ENCODE peak calls at places on chromosomes 5 and 9, in eight cellular contexts. One of them, this sample, is unnamed.

GRCh38 chr5:173542964-173543363 is 73.5 kb downstream of the BOD1 start:
- DNase-seq in AG09319: no peak
- DNase-seq in astrocyte: no peak
- DNase-seq in GM12865: no peak
- DNase-seq in endothelial cell: no peak
- DNase-seq in body of pancreas: no peak
- DNase-seq in neural crest cell: no peak
- DNase-seq in choroid plexus epithelial cell: no peak
- DNase-seq in this sample: no peak

GRCh38 chr5:145220491-145220890 is 614.7 kb downstream of the PRELID2 start:
- DNase-seq in AG09319: no peak
- DNase-seq in astrocyte: no peak
- DNase-seq in GM12865: no peak
- DNase-seq in endothelial cell: no peak
- DNase-seq in body of pancreas: no peak
- DNase-seq in neural crest cell: no peak
- DNase-seq in choroid plexus epithelial cell: no peak
- DNase-seq in this sample: no peak

GRCh38 chr5:137605377-137605776 is 106.3 kb upstream of the SPOCK1 start:
- DNase-seq in AG09319: no peak
- DNase-seq in astrocyte: peak; percentile 21
- DNase-seq in GM12865: no peak
- DNase-seq in endothelial cell: no peak
- DNase-seq in body of pancreas: no peak
- DNase-seq in neural crest cell: no peak
- DNase-seq in choroid plexus epithelial cell: peak; percentile 32
- DNase-seq in this sample: no peak

GRCh38 chr5:69092969-69093368 is 845 bp upstream of the SLC30A5 start:
- DNase-seq in AG09319: no peak
- DNase-seq in astrocyte: no peak
- DNase-seq in GM12865: no peak
- DNase-seq in endothelial cell: no peak
- DNase-seq in body of pancreas: no peak
- DNase-seq in neural crest cell: no peak
- DNase-seq in choroid plexus epithelial cell: no peak
- DNase-seq in this sample: no peak

GRCh38 chr9:133101356-133102189 is 19.5 kb downstream of the RALGDS start:
- DNase-seq in AG09319: no peak
- DNase-seq in astrocyte: no peak
- DNase-seq in GM12865: no peak
- DNase-seq in endothelial cell: no peak
- DNase-seq in body of pancreas: no peak
- DNase-seq in neural crest cell: no peak
- DNase-seq in choroid plexus epithelial cell: no peak
- DNase-seq in this sample: no peak

GRCh38 chr5:41747291-41747690 is 122.9 kb downstream of the OXCT1 start:
- DNase-seq in AG09319: no peak
- DNase-seq in astrocyte: peak; percentile 67
- DNase-seq in GM12865: no peak
- DNase-seq in endothelial cell: peak; percentile 4
- DNase-seq in body of pancreas: no peak
- DNase-seq in neural crest cell: no peak
- DNase-seq in choroid plexus epithelial cell: peak; percentile 83
- DNase-seq in this sample: no peak

GRCh38 chr5:135391869-135392255 is 7.2 kb downstream of the MACROH2A1 start:
- DNase-seq in AG09319: no peak
- DNase-seq in astrocyte: no peak
- DNase-seq in GM12865: no peak
- DNase-seq in endothelial cell: no peak
- DNase-seq in body of pancreas: no peak
- DNase-seq in neural crest cell: no peak
- DNase-seq in choroid plexus epithelial cell: no peak
- DNase-seq in this sample: no peak

GRCh38 chr5:138972230-138972629 is 97.1 kb upstream of the LRRTM2 start:
- DNase-seq in AG09319: no peak
- DNase-seq in astrocyte: no peak
- DNase-seq in GM12865: no peak
- DNase-seq in endothelial cell: no peak
- DNase-seq in body of pancreas: no peak
- DNase-seq in neural crest cell: no peak
- DNase-seq in choroid plexus epithelial cell: no peak
- DNase-seq in this sample: no peak

GRCh38 chr5:181076920-181077319 is 36.9 kb downstream of the BTNL9 start:
- DNase-seq in AG09319: no peak
- DNase-seq in astrocyte: no peak
- DNase-seq in GM12865: no peak
- DNase-seq in endothelial cell: no peak
- DNase-seq in body of pancreas: no peak
- DNase-seq in neural crest cell: no peak
- DNase-seq in choroid plexus epithelial cell: no peak
- DNase-seq in this sample: no peak

GRCh38 chr5:156473271-156473935 is 146.4 kb downstream of the SGCD start:
- DNase-seq in AG09319: no peak
- DNase-seq in astrocyte: peak; percentile 23
- DNase-seq in GM12865: no peak
- DNase-seq in endothelial cell: no peak
- DNase-seq in body of pancreas: no peak
- DNase-seq in neural crest cell: no peak
- DNase-seq in choroid plexus epithelial cell: no peak
- DNase-seq in this sample: no peak

GRCh38 chr9:109101202-109101595 is 18.5 kb downstream of the TMEM245 start:
- DNase-seq in AG09319: no peak
- DNase-seq in astrocyte: no peak
- DNase-seq in GM12865: no peak
- DNase-seq in endothelial cell: no peak
- DNase-seq in body of pancreas: no peak
- DNase-seq in neural crest cell: no peak
- DNase-seq in choroid plexus epithelial cell: no peak
- DNase-seq in this sample: no peak
- TF ChIP-seq CTCF in AG09319: no peak
- TF ChIP-seq CTCF in astrocyte: no peak
- TF ChIP-seq CTCF in GM12865: no peak
- TF ChIP-seq CTCF in endothelial cell: no peak
- TF ChIP-seq CTCF in body of pancreas: no peak
- TF ChIP-seq CTCF in neural crest cell: no peak
- TF ChIP-seq CTCF in choroid plexus epithelial cell: no peak
- TF ChIP-seq CTCF in this sample: no peak

DNA sequence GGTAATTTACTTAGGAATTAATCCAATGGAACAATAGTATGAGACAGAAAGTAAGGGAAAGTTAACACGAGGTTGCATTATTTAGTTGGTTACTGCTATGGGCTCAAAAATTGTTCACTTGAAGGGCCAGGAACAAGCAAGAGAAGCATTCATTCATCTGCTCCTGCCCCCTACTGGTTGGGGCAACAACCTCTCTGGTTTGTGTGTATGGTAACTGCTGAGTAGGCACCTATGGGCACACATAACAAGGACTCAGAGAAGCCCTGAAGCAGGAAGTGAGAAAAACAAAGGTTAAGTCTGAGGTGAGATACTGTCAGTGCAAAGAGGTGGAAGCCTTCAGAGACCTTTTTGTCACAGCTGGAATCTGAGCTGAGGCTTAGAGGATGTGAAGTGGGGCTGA is 34.4 kb upstream of the RANBP6 start:
- DNase-seq in AG09319: no peak
- DNase-seq in astrocyte: no peak
- DNase-seq in GM12865: peak; percentile 82
- DNase-seq in endothelial cell: no peak
- DNase-seq in body of pancreas: peak; percentile 40
- DNase-seq in neural crest cell: no peak
- DNase-seq in choroid plexus epithelial cell: peak; percentile 33
- DNase-seq in this sample: no peak
- TF ChIP-seq CTCF in AG09319: peak; percentile 14
- TF ChIP-seq CTCF in astrocyte: peak; percentile 9
- TF ChIP-seq CTCF in GM12865: peak; percentile 58
- TF ChIP-seq CTCF in endothelial cell: peak; percentile 52
- TF ChIP-seq CTCF in body of pancreas: no peak
- TF ChIP-seq CTCF in neural crest cell: peak; percentile 44
- TF ChIP-seq CTCF in choroid plexus epithelial cell: peak; percentile 52
- TF ChIP-seq CTCF in this sample: no peak

GRCh38 chr9:92499701-92500100 is 17.4 kb upstream of the ASPN start:
- DNase-seq in AG09319: no peak
- DNase-seq in astrocyte: no peak
- DNase-seq in GM12865: no peak
- DNase-seq in endothelial cell: no peak
- DNase-seq in body of pancreas: no peak
- DNase-seq in neural crest cell: no peak
- DNase-seq in choroid plexus epithelial cell: no peak
- DNase-seq in this sample: no peak

GRCh38 chr9:92500725-92501124 is 18.4 kb upstream of the ASPN start:
- DNase-seq in AG09319: no peak
- DNase-seq in astrocyte: no peak
- DNase-seq in GM12865: no peak
- DNase-seq in endothelial cell: no peak
- DNase-seq in body of pancreas: no peak
- DNase-seq in neural crest cell: no peak
- DNase-seq in choroid plexus epithelial cell: no peak
- DNase-seq in this sample: no peak

GRCh38 chr9:92504881-92505280 is 22.6 kb upstream of the ASPN start:
- DNase-seq in AG09319: no peak
- DNase-seq in astrocyte: peak; percentile 88
- DNase-seq in GM12865: no peak
- DNase-seq in endothelial cell: no peak
- DNase-seq in body of pancreas: no peak
- DNase-seq in neural crest cell: no peak
- DNase-seq in choroid plexus epithelial cell: peak; percentile 56
- DNase-seq in this sample: no peak

GRCh38 chr9:92506184-92506857 is 24.0 kb upstream of the ASPN start:
- DNase-seq in AG09319: peak; percentile 94
- DNase-seq in astrocyte: peak; percentile 97
- DNase-seq in GM12865: no peak
- DNase-seq in endothelial cell: no peak
- DNase-seq in body of pancreas: no peak
- DNase-seq in neural crest cell: no peak
- DNase-seq in choroid plexus epithelial cell: peak; percentile 88
- DNase-seq in this sample: no peak

GRCh38 chr9:92501671-92502393 is 19.5 kb upstream of the ASPN start:
- DNase-seq in AG09319: peak; percentile 63
- DNase-seq in astrocyte: no peak
- DNase-seq in GM12865: peak; percentile 60
- DNase-seq in endothelial cell: peak; percentile 50
- DNase-seq in body of pancreas: peak; percentile 17
- DNase-seq in neural crest cell: no peak
- DNase-seq in choroid plexus epithelial cell: peak; percentile 55
- DNase-seq in this sample: no peak
- TF ChIP-seq CTCF in AG09319: peak; percentile 44
- TF ChIP-seq CTCF in astrocyte: peak; percentile 26
- TF ChIP-seq CTCF in GM12865: peak; percentile 64
- TF ChIP-seq CTCF in endothelial cell: peak; percentile 59
- TF ChIP-seq CTCF in body of pancreas: no peak
- TF ChIP-seq CTCF in neural crest cell: peak; percentile 50
- TF ChIP-seq CTCF in choroid plexus epithelial cell: peak; percentile 70
- TF ChIP-seq CTCF in this sample: no peak

GRCh38 chr9:126503333-126504085 is 110.2 kb upstream of the LMX1B start:
- DNase-seq in AG09319: no peak
- DNase-seq in astrocyte: no peak
- DNase-seq in GM12865: no peak
- DNase-seq in endothelial cell: no peak
- DNase-seq in body of pancreas: no peak
- DNase-seq in neural crest cell: no peak
- DNase-seq in choroid plexus epithelial cell: no peak
- DNase-seq in this sample: peak; percentile 20
- TF ChIP-seq CTCF in AG09319: no peak
- TF ChIP-seq CTCF in astrocyte: no peak
- TF ChIP-seq CTCF in GM12865: no peak
- TF ChIP-seq CTCF in endothelial cell: no peak
- TF ChIP-seq CTCF in body of pancreas: no peak
- TF ChIP-seq CTCF in neural crest cell: no peak
- TF ChIP-seq CTCF in choroid plexus epithelial cell: no peak
- TF ChIP-seq CTCF in this sample: no peak

DNA sequence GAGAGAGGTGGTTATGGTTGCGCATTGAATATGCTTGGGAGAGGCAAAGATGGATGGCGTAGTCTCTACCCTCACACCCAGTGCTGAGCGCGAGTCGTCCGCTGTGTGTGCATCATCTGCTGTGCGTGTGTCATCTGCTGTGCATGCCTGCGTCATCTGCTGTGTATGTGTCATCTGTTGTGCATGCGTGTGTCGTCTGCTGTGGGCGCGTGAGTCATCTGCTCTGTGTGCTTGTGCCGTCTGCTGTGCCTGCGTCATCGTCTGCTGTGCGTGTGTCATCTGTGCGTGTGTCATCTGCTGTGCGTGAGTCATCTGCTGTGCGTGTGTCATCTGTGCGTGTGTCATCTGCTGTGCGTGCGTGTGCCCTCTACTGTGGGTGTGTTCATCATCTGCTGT is 68.0 kb upstream of the IRX4 start:
- DNase-seq in AG09319: no peak
- DNase-seq in astrocyte: no peak
- DNase-seq in GM12865: no peak
- DNase-seq in endothelial cell: no peak
- DNase-seq in body of pancreas: no peak
- DNase-seq in neural crest cell: no peak
- DNase-seq in choroid plexus epithelial cell: no peak
- DNase-seq in this sample: no peak
- TF ChIP-seq CTCF in AG09319: no peak
- TF ChIP-seq CTCF in astrocyte: no peak
- TF ChIP-seq CTCF in GM12865: no peak
- TF ChIP-seq CTCF in endothelial cell: no peak
- TF ChIP-seq CTCF in body of pancreas: no peak
- TF ChIP-seq CTCF in neural crest cell: no peak
- TF ChIP-seq CTCF in choroid plexus epithelial cell: no peak
- TF ChIP-seq CTCF in this sample: no peak

DNA sequence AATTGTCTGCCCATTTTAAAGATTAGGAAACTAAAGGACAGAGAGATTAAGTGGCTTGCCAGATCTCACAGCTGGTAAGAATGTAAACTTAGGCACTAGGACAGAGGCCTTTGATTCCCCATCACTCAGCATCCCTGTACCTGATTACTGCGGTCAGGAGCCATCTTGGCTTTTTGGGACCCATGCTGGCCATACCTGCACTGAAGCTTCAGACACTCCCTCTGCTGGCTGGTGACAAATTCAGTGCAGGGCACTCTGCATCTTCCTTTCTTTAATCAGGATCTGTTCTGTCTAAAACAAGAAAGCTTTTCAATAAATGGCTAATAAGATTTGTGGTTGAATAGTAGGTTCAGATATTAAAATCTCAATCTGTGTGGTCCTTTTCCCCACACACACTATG is 215.5 kb upstream of the RORB start:
- DNase-seq in AG09319: no peak
- DNase-seq in astrocyte: no peak
- DNase-seq in GM12865: peak; percentile 35
- DNase-seq in endothelial cell: peak; percentile 17
- DNase-seq in body of pancreas: no peak
- DNase-seq in neural crest cell: no peak
- DNase-seq in choroid plexus epithelial cell: no peak
- DNase-seq in this sample: no peak
- TF ChIP-seq CTCF in AG09319: no peak
- TF ChIP-seq CTCF in astrocyte: no peak
- TF ChIP-seq CTCF in GM12865: peak; percentile 28
- TF ChIP-seq CTCF in endothelial cell: peak; percentile 35
- TF ChIP-seq CTCF in body of pancreas: no peak
- TF ChIP-seq CTCF in neural crest cell: peak; percentile 41
- TF ChIP-seq CTCF in choroid plexus epithelial cell: peak; percentile 32
- TF ChIP-seq CTCF in this sample: no peak